ENCODE peak calls at places on chromosome 19, in eight cellular contexts. I is heart right ventricle; E is keratinocyte; D is right lobe of liver; C is naive thymus-derived CD4-positive, alpha-beta T cell; V is tibial nerve; K is sigmoid colon; T is endodermal cell. Q is an unnamed sample.

GRCh38 chr19:42295831-42296525 is 6.0 kb upstream of the PRR19 start:
- DNase-seq in K (peak; percentile 89), C (peak; percentile 85), T (peak; percentile 98), V (peak; percentile 84), E (no peak), D (peak; percentile 79), I (peak; percentile 89), Q (peak; percentile 74)

GRCh38 chr19:43699506-43700367 is 16.1 kb upstream of the IRGC start:
- DNase-seq in V (no peak), K (peak; percentile 66), E (no peak), C (no peak), T (peak; percentile 91), D (peak; percentile 46), I (peak; percentile 34), Q (no peak)

GRCh38 chr19:45528149-45528743 is 21.0 kb downstream of the VASP start:
- DNase-seq in C (no peak), D (no peak), E (peak; percentile 97), K (no peak), I (no peak), T (peak; percentile 87), V (no peak), Q (no peak)

GRCh38 chr19:36140289-36141038 is 598 bp downstream of the CAPNS1 start:
- DNase-seq in D (peak; percentile 45), T (peak; percentile 87), C (peak; percentile 38), E (no peak), I (peak; percentile 38), V (no peak), K (peak; percentile 78), Q (no peak)

GRCh38 chr19:2425622-2426581 is 1.5 kb downstream of the TIMM13 start:
- DNase-seq in D (no peak), K (peak; percentile 66), V (no peak), T (peak; percentile 56), C (no peak), I (no peak), E (no peak), Q (no peak)

GRCh38 chr19:5559804-5560133 is 8.0 kb downstream of the TINCR start:
- DNase-seq in D (no peak), T (no peak), K (no peak), I (no peak), C (no peak), E (no peak), V (no peak), Q (no peak)

GRCh38 chr19:480016-480855 is 16.1 kb upstream of the MADCAM1 start:
- DNase-seq in D (peak; percentile 81), E (no peak), I (peak; percentile 84), T (peak; percentile 92), C (peak; percentile 35), K (peak; percentile 91), V (peak; percentile 62), Q (peak; percentile 23)

GRCh38 chr19:511101-511841 is 4.0 kb downstream of the TPGS1 start:
- DNase-seq in D (no peak), K (peak; percentile 86), V (no peak), C (peak; percentile 97), E (peak; percentile 88), T (peak; percentile 88), I (no peak), Q (peak; percentile 91)

GRCh38 chr19:48683349-48683748 is 10.5 kb upstream of the NTN5 start:
- DNase-seq in T (no peak), E (no peak), D (no peak), K (no peak), V (no peak), C (peak; percentile 10), I (peak; percentile 62), Q (no peak)

GRCh38 chr19:45952691-45953505 is 20.8 kb downstream of the NOVA2 start:
- DNase-seq in I (peak; percentile 62), T (peak; percentile 97), K (no peak), C (peak; percentile 26), E (no peak), V (no peak), D (peak; percentile 30), Q (no peak)

GRCh38 chr19:18353378-18354005 is 13.1 kb downstream of the PGPEP1 start:
- DNase-seq in V (no peak), E (no peak), D (no peak), K (no peak), T (no peak), C (no peak), I (no peak), Q (no peak)

GRCh38 chr19:42158926-42159325 is 26.7 kb upstream of the POU2F2 start:
- DNase-seq in V (no peak), I (no peak), D (no peak), T (no peak), C (no peak), E (no peak), K (no peak), Q (no peak)

GRCh38 chr19:49064029-49064629 is 489 bp downstream of the NTF4 start:
- DNase-seq in I (no peak), D (no peak), E (no peak), T (peak; percentile 72), K (no peak), C (no peak), V (no peak), Q (no peak)

GRCh38 chr19:19280561-19280960 is 7.5 kb upstream of the TM6SF2 start:
- DNase-seq in T (no peak), K (no peak), V (no peak), I (no peak), C (no peak), E (no peak), D (no peak), Q (no peak)

GRCh38 chr19:49639401-49640112 is 386 bp downstream of the RRAS start:
- DNase-seq in E (no peak), V (no peak), D (no peak), T (peak; percentile 65), K (peak; percentile 79), C (peak; percentile 16), I (no peak), Q (no peak)

GRCh38 chr19:17321655-17322489 is 12.5 kb downstream of the DDA1 start:
- DNase-seq in T (peak; percentile 35), C (no peak), V (no peak), E (no peak), D (no peak), K (no peak), I (no peak), Q (no peak)

GRCh38 chr19:9406798-9407352 is 28.5 kb downstream of the ZNF266 start:
- DNase-seq in C (peak; percentile 12), I (peak; percentile 82), D (peak; percentile 37), E (peak; percentile 26), T (no peak), V (peak; percentile 15), K (peak; percentile 88), Q (no peak)

GRCh38 chr19:35757231-35757748 is 461 bp upstream of the HSPB6 start:
- DNase-seq in K (peak; percentile 99), T (no peak), C (peak; percentile 28), I (peak; percentile 87), V (peak; percentile 84), E (no peak), D (peak; percentile 67), Q (no peak)

GRCh38 chr19:46616631-46617322 is 8.1 kb downstream of the PTGIR start:
- DNase-seq in V (no peak), C (no peak), I (peak; percentile 71), D (peak; percentile 77), E (no peak), K (no peak), T (peak; percentile 92), Q (no peak)

GRCh38 chr19:48966541-48967345 is 1.6 kb downstream of the FTL start:
- DNase-seq in V (no peak), E (no peak), D (peak; percentile 50), C (no peak), K (no peak), I (no peak), T (no peak), Q (no peak)

GRCh38 chr19:737591-738093 is 13.3 kb upstream of the MISP start:
- DNase-seq in T (peak; percentile 94), E (no peak), V (no peak), I (peak; percentile 59), C (peak; percentile 41), K (peak; percentile 71), D (no peak), Q (peak; percentile 33)

DNA sequence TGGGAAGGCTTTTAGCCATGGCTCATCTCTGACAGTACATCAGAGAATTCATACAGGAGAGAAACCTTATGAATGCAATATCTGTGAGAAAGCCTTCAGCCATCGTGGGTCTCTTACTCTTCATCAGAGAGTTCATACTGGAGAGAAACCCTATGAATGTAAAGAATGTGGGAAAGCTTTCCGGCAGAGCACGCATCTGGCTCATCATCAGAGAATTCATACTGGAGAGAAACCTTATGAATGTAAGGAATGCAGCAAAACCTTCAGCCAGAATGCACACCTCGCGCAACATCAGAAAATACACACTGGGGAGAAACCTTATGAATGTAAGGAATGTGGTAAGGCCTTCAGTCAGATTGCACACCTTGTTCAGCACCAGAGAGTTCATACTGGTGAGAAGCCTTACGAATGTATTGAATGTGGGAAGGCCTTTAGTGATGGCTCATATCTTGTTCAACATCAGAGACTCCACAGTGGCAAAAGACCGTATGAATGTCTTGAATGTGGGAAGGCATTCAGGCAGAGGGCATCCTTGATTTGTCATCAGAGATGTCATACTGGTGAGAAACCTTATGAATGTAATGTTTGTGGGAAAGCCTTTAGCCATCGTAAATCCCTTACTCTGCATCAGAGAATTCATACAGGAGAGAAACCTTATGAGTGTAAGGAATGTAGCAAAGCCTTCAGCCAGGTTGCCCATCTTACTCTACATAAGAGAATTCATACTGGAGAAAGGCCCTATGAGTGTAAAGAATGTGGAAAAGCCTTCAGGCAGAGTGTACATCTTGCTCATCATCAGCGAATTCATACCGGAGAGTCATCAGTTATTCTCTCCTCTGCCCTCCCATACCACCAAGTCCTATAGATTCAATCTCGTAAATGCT is 10.7 kb downstream of the ZNF470 start:
- DNase-seq in E (no peak), I (no peak), D (no peak), T (no peak), C (no peak), K (no peak), V (no peak), Q (no peak)
- H3K9me3 ChIP-seq in E (peaks cover 55% of the 10 kb centered on the region), I (peaks cover 32% of the 10 kb centered on the region), D (peaks cover 85% of the 10 kb centered on the region), T (peaks cover 100% of the 10 kb centered on the region), C (peaks cover 98% of the 10 kb centered on the region), K (peaks cover 56% of the 10 kb centered on the region), V (peaks cover 44% of the 10 kb centered on the region), Q (peaks cover 70% of the 10 kb centered on the region)

DNA sequence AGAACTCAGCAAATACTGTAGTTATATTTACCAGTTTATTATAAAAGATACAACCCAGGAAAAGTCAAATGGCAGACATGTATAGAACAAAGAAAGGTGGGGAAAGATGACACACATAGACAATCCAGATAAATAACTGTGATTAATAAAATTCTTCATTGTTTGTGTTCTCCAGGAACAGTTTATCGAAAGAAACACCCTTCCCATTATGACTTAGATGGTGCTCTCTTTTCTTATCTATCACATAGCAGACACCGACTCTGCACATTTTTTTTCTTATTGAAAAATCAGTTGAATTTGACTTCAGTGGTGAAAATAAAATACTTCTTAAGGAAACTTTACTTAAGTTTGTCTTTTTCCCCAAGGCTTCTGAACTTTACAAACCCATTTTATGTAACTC is 6.2 kb downstream of the ZNF708 start:
- DNase-seq in C (no peak), I (no peak), D (no peak), T (no peak), E (no peak), V (no peak), K (no peak), Q (no peak)
- H3K9me3 ChIP-seq in C (no peaks in the 10 kb centered on the region), I (no peaks in the 10 kb centered on the region), D (no peaks in the 10 kb centered on the region), T (peaks cover 29% of the 10 kb centered on the region), E (peaks cover 5% of the 10 kb centered on the region), V (no peaks in the 10 kb centered on the region), K (no peaks in the 10 kb centered on the region), Q (no peaks in the 10 kb centered on the region)

GRCh38 chr19:54530866-54531265 is 28.2 kb downstream of the LAIR2 start:
- DNase-seq in V (no peak), E (no peak), C (no peak), K (no peak), D (no peak), T (no peak), I (no peak), Q (no peak)
- H3K9me3 ChIP-seq in V (no peaks in the 10 kb centered on the region), E (peaks cover 9% of the 10 kb centered on the region), C (no peaks in the 10 kb centered on the region), K (no peaks in the 10 kb centered on the region), D (no peaks in the 10 kb centered on the region), T (peaks cover 83% of the 10 kb centered on the region), I (no peaks in the 10 kb centered on the region), Q (no peaks in the 10 kb centered on the region)

GRCh38 chr19:11978492-11979100 is 13.8 kb downstream of the ZNF763 start:
- DNase-seq in E (no peak), D (no peak), K (no peak), T (no peak), C (no peak), I (no peak), V (no peak), Q (no peak)
- H3K9me3 ChIP-seq in E (peaks cover 30% of the 10 kb centered on the region), D (peaks cover 23% of the 10 kb centered on the region), K (peaks cover 41% of the 10 kb centered on the region), T (peaks cover 81% of the 10 kb centered on the region), C (peaks cover 62% of the 10 kb centered on the region), I (peaks cover 2% of the 10 kb centered on the region), V (peaks cover 21% of the 10 kb centered on the region), Q (peaks cover 22% of the 10 kb centered on the region)

Q was measured in T-helper 17 cell.